ENCODE peak calls at places on chromosomes 16 and 17, in seven cellular contexts. C is brain microvascular endothelial cell; O is suprapubic skin; R is tibial artery; S is body of pancreas; V is CD4-positive, alpha-beta memory T cell; Z is CD8-positive, alpha-beta T cell. L is an unnamed sample. For H3K36me3, the result is how much of the 10 kb centered on the place peaks cover.

GRCh38 chr16:75653926-75654325 is 6.4 kb downstream of the TERF2IP start:
- DNase-seq in C (no peak), O (no peak), R (no peak), S (no peak), V (no peak), Z (no peak), L (no peak)

GRCh38 chr16:64253114-64253513 is 868.7 kb downstream of the CDH11 start:
- DNase-seq in C (no peak), O (no peak), R (no peak), S (no peak), V (no peak), Z (no peak), L (no peak)

GRCh38 chr17:41959336-41960095 is 7.1 kb upstream of the CNP start:
- DNase-seq in C (peak), O (no peak), R (no peak), S (peak), V (no peak), Z (no peak), L (peak)

GRCh38 chr17:52306314-52306713 is 147.8 kb upstream of the CA10 start:
- DNase-seq in C (no peak), O (no peak), R (no peak), S (no peak), V (no peak), Z (no peak), L (no peak)

GRCh38 chr17:72342061-72342460 is 221.2 kb downstream of the SOX9 start:
- DNase-seq in C (no peak), O (no peak), R (no peak), S (no peak), V (no peak), Z (no peak), L (no peak)

GRCh38 chr16:57536306-57537193 is at the start of gene CCDC102A:
- DNase-seq in C (no peak), O (peak), R (no peak), S (peak), V (peak), Z (peak), L (peak)

GRCh38 chr16:83437036-83437435 is 370.7 kb upstream of the HSBP1 start:
- DNase-seq in C (no peak), O (no peak), R (no peak), S (no peak), V (no peak), Z (no peak), L (no peak)

GRCh38 chr17:66967867-66968543 is 3.5 kb downstream of the CACNG4 start:
- DNase-seq in C (no peak), O (no peak), R (no peak), S (no peak), V (no peak), Z (no peak), L (no peak)

GRCh38 chr17:8120520-8121443 is 2.5 kb upstream of the ALOXE3 start:
- DNase-seq in C (peak), O (no peak), R (no peak), S (peak), V (no peak), Z (peak), L (peak)

GRCh38 chr16:72811867-72812266 is 236.1 kb downstream of the ZFHX3 start:
- DNase-seq in C (no peak), O (no peak), R (no peak), S (no peak), V (no peak), Z (no peak), L (no peak)

GRCh38 chr16:81521141-81521626 is 76.6 kb downstream of the CMIP start:
- DNase-seq in C (no peak), O (no peak), R (no peak), S (no peak), V (peak), Z (peak), L (no peak)

GRCh38 chr17:18323007-18323406 is 7.9 kb downstream of the SMCR8 start:
- DNase-seq in C (no peak), O (no peak), R (no peak), S (no peak), V (no peak), Z (no peak), L (no peak)

GRCh38 chr16:75080205-75081029 is 36.2 kb downstream of the LDHD start:
- DNase-seq in C (peak), O (no peak), R (no peak), S (no peak), V (no peak), Z (no peak), L (no peak)

GRCh38 chr16:20676268-20676828 is 21.1 kb downstream of the ACSM1 start:
- DNase-seq in C (no peak), O (no peak), R (no peak), S (peak), V (no peak), Z (no peak), L (peak)

GRCh38 chr16:68339214-68339613 is 28.4 kb downstream of the PRMT7 start:
- DNase-seq in C (no peak), O (no peak), R (no peak), S (no peak), V (no peak), Z (no peak), L (no peak)

GRCh38 chr17:82213251-82214011 is 789 bp upstream of the CCDC57 start:
- DNase-seq in C (peak), O (no peak), R (no peak), S (no peak), V (peak), Z (peak), L (peak)

GRCh38 chr17:39144414-39144813 is 7.0 kb downstream of the PLXDC1 start:
- DNase-seq in C (no peak), O (peak), R (peak), S (peak), V (no peak), Z (no peak), L (no peak)

GRCh38 chr17:67491678-67492019 is 114.6 kb downstream of the PITPNC1 start:
- DNase-seq in C (no peak), O (no peak), R (no peak), S (peak), V (no peak), Z (no peak), L (no peak)

GRCh38 chr17:47638903-47639302 is 10.8 kb upstream of the KPNB1 start:
- DNase-seq in C (no peak), O (no peak), R (no peak), S (no peak), V (no peak), Z (no peak), L (no peak)

GRCh38 chr17:77214743-77215142 is 74.0 kb downstream of the SEC14L1 start:
- DNase-seq in C (peak), O (no peak), R (no peak), S (peak), V (no peak), Z (peak), L (peak)

GRCh38 chr16:28172331-28172730 is 39.4 kb downstream of the XPO6 start:
- DNase-seq in C (no peak), O (no peak), R (no peak), S (no peak), V (no peak), Z (no peak), L (no peak)
- H3K36me3 ChIP-seq in C (under half), O (half or more), R (half or more), S (under half), V (under half), Z (half or more), L (half or more)

GRCh38 chr16:24180451-24180850 is 75.7 kb upstream of the CACNG3 start:
- DNase-seq in C (no peak), O (no peak), R (no peak), S (no peak), V (no peak), Z (no peak), L (no peak)
- H3K36me3 ChIP-seq in C (under half), O (under half), R (under half), S (under half), V (under half), Z (under half), L (under half)

GRCh38 chr17:5410594-5411272 is 8.7 kb downstream of the NUP88 start:
- DNase-seq in C (no peak), O (no peak), R (no peak), S (no peak), V (no peak), Z (no peak), L (no peak)
- H3K36me3 ChIP-seq in C (half or more), O (half or more), R (half or more), S (under half), V (half or more), Z (half or more), L (half or more)

GRCh38 chr16:28149016-28149888 is 62.5 kb downstream of the XPO6 start:
- DNase-seq in C (no peak), O (no peak), R (no peak), S (no peak), V (peak), Z (peak), L (no peak)
- H3K36me3 ChIP-seq in C (half or more), O (half or more), R (half or more), S (under half), V (half or more), Z (under half), L (half or more)